ENCODE peak calls at places on chromosomes 2 and 18, in eight cellular contexts. E, B, V, O, Z, T, M and G are unnamed samples.
A peak's percentile ranks its signal among the peaks of the same experiment; 100 is the strongest.

GRCh38 chr2:66428986-66429612 is 5.8 kb upstream of the MEIS1 start:
- DNase-seq in E (no peak), B (no peak), V (no peak), O (no peak), Z (peak; percentile 53), T (peak; percentile 35), M (peak; percentile 67), G (no peak)

GRCh38 chr2:67638146-67638545 is 241.0 kb downstream of the ETAA1 start:
- DNase-seq in E (no peak), B (no peak), V (no peak), O (no peak), Z (no peak), T (no peak), M (no peak), G (no peak)

GRCh38 chr2:3302421-3302750 is 75.2 kb downstream of the EIPR1 start:
- DNase-seq in E (no peak), B (no peak), V (no peak), O (no peak), Z (no peak), T (no peak), M (no peak), G (no peak)

GRCh38 chr2:172929644-172930043 is 146.0 kb upstream of the MAP3K20 start:
- DNase-seq in E (no peak), B (no peak), V (no peak), O (no peak), Z (no peak), T (no peak), M (no peak), G (no peak)

GRCh38 chr2:197972017-197972416 is 167.6 kb downstream of the PLCL1 start:
- DNase-seq in E (peak; percentile 48), B (no peak), V (no peak), O (no peak), Z (no peak), T (peak; percentile 84), M (peak; percentile 28), G (no peak)

GRCh38 chr18:43277164-43277600 is at the start of gene SYT4:
- DNase-seq in E (no peak), B (peak; percentile 29), V (no peak), O (no peak), Z (no peak), T (peak; percentile 62), M (peak; percentile 83), G (no peak)

GRCh38 chr2:128736046-128736688 is 417.5 kb upstream of the HS6ST1 start:
- DNase-seq in E (no peak), B (no peak), V (no peak), O (no peak), Z (no peak), T (peak; percentile 21), M (no peak), G (no peak)

GRCh38 chr2:204010611-204011560 is 74.3 kb downstream of the ICOS start:
- DNase-seq in E (no peak), B (no peak), V (no peak), O (no peak), Z (no peak), T (no peak), M (no peak), G (no peak)

GRCh38 chr2:16390561-16390960 is 275.1 kb downstream of the CYRIA start:
- DNase-seq in E (no peak), B (no peak), V (no peak), O (no peak), Z (no peak), T (no peak), M (no peak), G (no peak)

GRCh38 chr2:191836853-191837769 is 9.8 kb downstream of the CAVIN2 start:
- DNase-seq in E (no peak), B (no peak), V (no peak), O (no peak), Z (no peak), T (no peak), M (no peak), G (no peak)

GRCh38 chr2:221124542-221125235 is 447.4 kb downstream of the EPHA4 start:
- DNase-seq in E (no peak), B (no peak), V (no peak), O (no peak), Z (no peak), T (no peak), M (no peak), G (no peak)

GRCh38 chr2:240229603-240230423 is 89.4 kb upstream of the OTOS start:
- DNase-seq in E (no peak), B (no peak), V (no peak), O (no peak), Z (no peak), T (peak; percentile 15), M (no peak), G (no peak)

GRCh38 chr2:121648206-121648605 is 1.1 kb downstream of the CLASP1 start:
- DNase-seq in E (no peak), B (no peak), V (no peak), O (no peak), Z (peak; percentile 65), T (no peak), M (peak; percentile 4), G (no peak)

GRCh38 chr2:62472321-62472720 is 33.7 kb downstream of the TMEM17 start:
- DNase-seq in E (no peak), B (no peak), V (no peak), O (no peak), Z (no peak), T (no peak), M (no peak), G (no peak)

GRCh38 chr2:240600451-240600961 is 14.0 kb downstream of the CAPN10 start:
- DNase-seq in E (peak; percentile 8), B (no peak), V (no peak), O (peak; percentile 5), Z (no peak), T (no peak), M (no peak), G (no peak)

GRCh38 chr2:187541086-187542085 is 12.8 kb downstream of the TFPI start:
- DNase-seq in E (no peak), B (no peak), V (no peak), O (no peak), Z (peak; percentile 70), T (no peak), M (peak; percentile 35), G (no peak)

GRCh38 chr2:127362971-127363370 is 24.8 kb downstream of the MAP3K2 start:
- DNase-seq in E (no peak), B (no peak), V (no peak), O (no peak), Z (no peak), T (no peak), M (no peak), G (no peak)

GRCh38 chr18:10455726-10456453 is 1.5 kb downstream of the APCDD1 start:
- DNase-seq in E (no peak), B (no peak), V (no peak), O (no peak), Z (no peak), T (no peak), M (peak; percentile 17), G (no peak)

GRCh38 chr2:7063789-7064188 is 146.6 kb downstream of the RNF144A start:
- DNase-seq in E (no peak), B (no peak), V (no peak), O (no peak), Z (no peak), T (no peak), M (no peak), G (no peak)

GRCh38 chr2:225020157-225020864 is 22.0 kb downstream of the DOCK10 start:
- DNase-seq in E (no peak), B (no peak), V (no peak), O (no peak), Z (no peak), T (no peak), M (no peak), G (no peak)

GRCh38 chr2:27966466-27966865 is 75.9 kb downstream of the BABAM2 start:
- DNase-seq in E (no peak), B (no peak), V (no peak), O (no peak), Z (no peak), T (peak; percentile 49), M (peak; percentile 15), G (no peak)
- H3K9me3 ChIP-seq in E (no peaks in the 10 kb centered on the region), B (no peaks in the 10 kb centered on the region), V (no peaks in the 10 kb centered on the region), O (peaks cover 6% of the 10 kb centered on the region), Z (no peaks in the 10 kb centered on the region), T (no peaks in the 10 kb centered on the region), M (no peaks in the 10 kb centered on the region), G (no peaks in the 10 kb centered on the region)

GRCh38 chr2:31693882-31694281 is 113.1 kb upstream of the SRD5A2 start:
- DNase-seq in E (no peak), B (no peak), V (no peak), O (no peak), Z (no peak), T (no peak), M (no peak), G (no peak)

DNA sequence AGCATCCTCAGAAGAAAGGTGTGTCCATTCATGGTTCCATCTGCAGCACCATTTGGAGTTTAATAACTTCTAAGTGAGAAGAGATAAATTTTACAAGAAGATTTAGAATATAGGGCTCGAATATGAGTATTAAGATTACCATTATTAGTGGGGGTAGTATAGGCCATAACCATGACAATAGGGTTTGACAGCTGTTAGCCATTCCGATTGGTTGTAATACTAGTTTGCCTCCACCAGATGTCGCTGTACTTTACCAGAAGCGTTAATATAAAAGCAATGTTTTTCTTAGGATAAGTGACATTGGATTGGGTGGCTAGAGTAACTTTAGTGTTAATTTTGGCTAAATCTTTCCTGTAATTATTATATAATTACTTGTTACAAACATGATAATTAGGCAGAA is 107.5 kb upstream of the SRD5A2 start:
- DNase-seq in E (no peak), B (no peak), V (no peak), O (no peak), Z (no peak), T (no peak), M (no peak), G (no peak)
- H3K9me3 ChIP-seq in E (no peaks in the 10 kb centered on the region), B (no peaks in the 10 kb centered on the region), V (peaks cover 9% of the 10 kb centered on the region), O (peaks cover 16% of the 10 kb centered on the region), Z (no peaks in the 10 kb centered on the region), T (no peaks in the 10 kb centered on the region), M (peaks cover 8% of the 10 kb centered on the region), G (peaks cover 6% of the 10 kb centered on the region)

GRCh38 chr18:34847408-34847807 is 137.3 kb downstream of the DTNA start:
- DNase-seq in E (no peak), B (no peak), V (no peak), O (no peak), Z (no peak), T (no peak), M (no peak), G (no peak)

GRCh38 chr18:34848156-34848555 is 138.1 kb downstream of the DTNA start:
- DNase-seq in E (no peak), B (no peak), V (no peak), O (no peak), Z (no peak), T (no peak), M (no peak), G (no peak)

GRCh38 chr18:34848695-34849094 is 138.6 kb downstream of the DTNA start:
- DNase-seq in E (no peak), B (no peak), V (no peak), O (no peak), Z (no peak), T (no peak), M (no peak), G (no peak)
- H3K9me3 ChIP-seq in E (no peaks in the 10 kb centered on the region), B (no peaks in the 10 kb centered on the region), V (no peaks in the 10 kb centered on the region), O (no peaks in the 10 kb centered on the region), Z (no peaks in the 10 kb centered on the region), T (no peaks in the 10 kb centered on the region), M (no peaks in the 10 kb centered on the region), G (no peaks in the 10 kb centered on the region)

DNA sequence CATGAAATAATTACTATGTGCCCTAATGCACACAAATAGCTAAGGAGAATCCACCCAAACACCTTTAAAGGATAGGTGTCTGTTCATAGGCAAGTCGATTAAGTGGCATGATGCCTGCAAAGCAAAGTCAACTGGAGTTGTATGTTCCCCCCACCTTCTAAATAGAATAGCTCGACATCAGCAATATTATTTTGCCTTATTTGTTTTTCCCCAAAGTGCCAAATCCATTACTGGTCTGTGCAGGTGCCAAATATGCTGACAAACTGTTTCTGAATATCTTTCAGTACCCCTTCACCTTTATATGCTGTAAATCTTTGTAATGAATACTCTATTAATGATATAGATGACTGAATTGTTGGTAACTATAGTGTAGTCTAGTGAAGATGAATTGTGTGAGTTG is 8.9 kb downstream of the TBR1 start:
- DNase-seq in E (no peak), B (no peak), V (no peak), O (no peak), Z (no peak), T (no peak), M (no peak), G (no peak)
- H3K9me3 ChIP-seq in E (no peaks in the 10 kb centered on the region), B (no peaks in the 10 kb centered on the region), V (no peaks in the 10 kb centered on the region), O (no peaks in the 10 kb centered on the region), Z (no peaks in the 10 kb centered on the region), T (no peaks in the 10 kb centered on the region), M (no peaks in the 10 kb centered on the region), G (no peaks in the 10 kb centered on the region)